ENCODE peak calls at places on chromosomes 2 and 18, in six cellular contexts. One of them, this sample, is unnamed.

GRCh38 chr2:167142554-167142953 is 254.3 kb downstream of the XIRP2 start:
- DNase-seq in activated CD4-positive, alpha-beta T cell treated with anti-CD3 and anti-CD28 coated beads for 1 hour: no peak
- DNase-seq in Kasumi-1: no peak
- DNase-seq in cardiac muscle cell: no peak
- DNase-seq in uterus: no peak
- DNase-seq in EH: no peak
- DNase-seq in this sample: no peak

GRCh38 chr2:67612576-67612981 is 215.4 kb downstream of the ETAA1 start:
- DNase-seq in activated CD4-positive, alpha-beta T cell treated with anti-CD3 and anti-CD28 coated beads for 1 hour: no peak
- DNase-seq in EH: peak
- DNase-seq in Kasumi-1: no peak
- DNase-seq in cardiac muscle cell: peak
- DNase-seq in uterus: no peak
- DNase-seq in this sample: no peak

GRCh38 chr18:13222371-13223281 is 4.1 kb downstream of the LDLRAD4 start:
- DNase-seq in uterus: peak
- DNase-seq in activated CD4-positive, alpha-beta T cell treated with anti-CD3 and anti-CD28 coated beads for 1 hour: no peak
- DNase-seq in EH: peak
- DNase-seq in Kasumi-1: no peak
- DNase-seq in cardiac muscle cell: no peak
- DNase-seq in this sample: no peak

GRCh38 chr18:62984656-62985315 is 269.4 kb downstream of the PHLPP1 start:
- DNase-seq in cardiac muscle cell: no peak
- DNase-seq in Kasumi-1: no peak
- DNase-seq in uterus: no peak
- DNase-seq in EH: no peak
- DNase-seq in activated CD4-positive, alpha-beta T cell treated with anti-CD3 and anti-CD28 coated beads for 1 hour: no peak
- DNase-seq in this sample: no peak

GRCh38 chr2:126635281-126635680 is 20.7 kb upstream of the GYPC start:
- DNase-seq in Kasumi-1: no peak
- DNase-seq in EH: peak
- DNase-seq in uterus: peak
- DNase-seq in activated CD4-positive, alpha-beta T cell treated with anti-CD3 and anti-CD28 coated beads for 1 hour: no peak
- DNase-seq in cardiac muscle cell: peak
- DNase-seq in this sample: no peak

GRCh38 chr2:236919209-236919608 is 166.5 kb upstream of the COPS8 start:
- DNase-seq in EH: peak
- DNase-seq in cardiac muscle cell: peak
- DNase-seq in uterus: no peak
- DNase-seq in activated CD4-positive, alpha-beta T cell treated with anti-CD3 and anti-CD28 coated beads for 1 hour: no peak
- DNase-seq in Kasumi-1: no peak
- DNase-seq in this sample: no peak

GRCh38 chr2:136116813-136117390 is 1.0 kb downstream of the CXCR4 start:
- DNase-seq in EH: no peak
- DNase-seq in activated CD4-positive, alpha-beta T cell treated with anti-CD3 and anti-CD28 coated beads for 1 hour: peak
- DNase-seq in Kasumi-1: no peak
- DNase-seq in uterus: no peak
- DNase-seq in cardiac muscle cell: no peak
- DNase-seq in this sample: peak

GRCh38 chr2:3535794-3536681 is 16.7 kb upstream of the ADI1 start:
- DNase-seq in activated CD4-positive, alpha-beta T cell treated with anti-CD3 and anti-CD28 coated beads for 1 hour: no peak
- DNase-seq in EH: peak
- DNase-seq in cardiac muscle cell: peak
- DNase-seq in uterus: peak
- DNase-seq in Kasumi-1: peak
- DNase-seq in this sample: peak

GRCh38 chr2:189369566-189369965 is 71.7 kb upstream of the WDR75 start:
- DNase-seq in cardiac muscle cell: peak
- DNase-seq in Kasumi-1: no peak
- DNase-seq in EH: peak
- DNase-seq in activated CD4-positive, alpha-beta T cell treated with anti-CD3 and anti-CD28 coated beads for 1 hour: no peak
- DNase-seq in uterus: no peak
- DNase-seq in this sample: no peak

GRCh38 chr2:237760506-237761502 is 37.8 kb upstream of the RBM44 start:
- DNase-seq in uterus: no peak
- DNase-seq in EH: peak
- DNase-seq in Kasumi-1: no peak
- DNase-seq in activated CD4-positive, alpha-beta T cell treated with anti-CD3 and anti-CD28 coated beads for 1 hour: no peak
- DNase-seq in cardiac muscle cell: no peak
- DNase-seq in this sample: no peak

GRCh38 chr2:159035790-159036411 is 67.5 kb downstream of the TANC1 start:
- DNase-seq in uterus: peak
- DNase-seq in activated CD4-positive, alpha-beta T cell treated with anti-CD3 and anti-CD28 coated beads for 1 hour: no peak
- DNase-seq in cardiac muscle cell: peak
- DNase-seq in EH: peak
- DNase-seq in Kasumi-1: peak
- DNase-seq in this sample: no peak

GRCh38 chr2:73640537-73640936 is 1.7 kb downstream of the NAT8 start:
- DNase-seq in uterus: no peak
- DNase-seq in Kasumi-1: no peak
- DNase-seq in cardiac muscle cell: peak
- DNase-seq in EH: peak
- DNase-seq in activated CD4-positive, alpha-beta T cell treated with anti-CD3 and anti-CD28 coated beads for 1 hour: no peak
- DNase-seq in this sample: peak

GRCh38 chr2:37829616-37830385 is 95.3 kb upstream of the RMDN2 start:
- DNase-seq in Kasumi-1: no peak
- DNase-seq in EH: peak
- DNase-seq in uterus: no peak
- DNase-seq in activated CD4-positive, alpha-beta T cell treated with anti-CD3 and anti-CD28 coated beads for 1 hour: no peak
- DNase-seq in cardiac muscle cell: no peak
- DNase-seq in this sample: no peak

GRCh38 chr2:64383016-64383588 is 70.9 kb upstream of the LGALSL start:
- DNase-seq in Kasumi-1: peak
- DNase-seq in EH: no peak
- DNase-seq in cardiac muscle cell: no peak
- DNase-seq in uterus: no peak
- DNase-seq in activated CD4-positive, alpha-beta T cell treated with anti-CD3 and anti-CD28 coated beads for 1 hour: no peak
- DNase-seq in this sample: no peak

GRCh38 chr18:10025756-10026290 is 112.0 kb downstream of the VAPA start:
- DNase-seq in cardiac muscle cell: peak
- DNase-seq in activated CD4-positive, alpha-beta T cell treated with anti-CD3 and anti-CD28 coated beads for 1 hour: no peak
- DNase-seq in uterus: peak
- DNase-seq in Kasumi-1: no peak
- DNase-seq in EH: no peak
- DNase-seq in this sample: peak

GRCh38 chr2:215619989-215620388 is 184.1 kb upstream of the FN1 start:
- DNase-seq in activated CD4-positive, alpha-beta T cell treated with anti-CD3 and anti-CD28 coated beads for 1 hour: no peak
- DNase-seq in EH: no peak
- DNase-seq in cardiac muscle cell: peak
- DNase-seq in Kasumi-1: no peak
- DNase-seq in uterus: no peak
- DNase-seq in this sample: no peak

GRCh38 chr2:231709981-231710750 is 1.8 kb downstream of the PTMA start:
- DNase-seq in Kasumi-1: no peak
- DNase-seq in EH: peak
- DNase-seq in cardiac muscle cell: peak
- DNase-seq in uterus: peak
- DNase-seq in activated CD4-positive, alpha-beta T cell treated with anti-CD3 and anti-CD28 coated beads for 1 hour: peak
- DNase-seq in this sample: peak

GRCh38 chr2:226187601-226188000 is 612.0 kb downstream of the IRS1 start:
- DNase-seq in activated CD4-positive, alpha-beta T cell treated with anti-CD3 and anti-CD28 coated beads for 1 hour: no peak
- DNase-seq in cardiac muscle cell: peak
- DNase-seq in EH: peak
- DNase-seq in Kasumi-1: no peak
- DNase-seq in uterus: peak
- DNase-seq in this sample: no peak

GRCh38 chr2:131022731-131023130 is 70.5 kb downstream of the FAM168B start:
- DNase-seq in EH: peak
- DNase-seq in cardiac muscle cell: peak
- DNase-seq in activated CD4-positive, alpha-beta T cell treated with anti-CD3 and anti-CD28 coated beads for 1 hour: no peak
- DNase-seq in uterus: no peak
- DNase-seq in Kasumi-1: no peak
- DNase-seq in this sample: peak

GRCh38 chr18:48934708-48935432 is 15.9 kb downstream of the SMAD7 start:
- DNase-seq in cardiac muscle cell: peak
- DNase-seq in EH: peak
- DNase-seq in uterus: no peak
- DNase-seq in activated CD4-positive, alpha-beta T cell treated with anti-CD3 and anti-CD28 coated beads for 1 hour: no peak
- DNase-seq in Kasumi-1: peak
- DNase-seq in this sample: peak

GRCh38 chr2:207403141-207403540 is 126.6 kb upstream of the CREB1 start:
- DNase-seq in activated CD4-positive, alpha-beta T cell treated with anti-CD3 and anti-CD28 coated beads for 1 hour: no peak
- DNase-seq in cardiac muscle cell: no peak
- DNase-seq in EH: no peak
- DNase-seq in Kasumi-1: no peak
- DNase-seq in uterus: no peak
- DNase-seq in this sample: no peak

GRCh38 chr18:76348267-76349066 is 146.6 kb downstream of the ZNF516 start:
- DNase-seq in Kasumi-1: no peak
- DNase-seq in uterus: no peak
- DNase-seq in EH: no peak
- DNase-seq in activated CD4-positive, alpha-beta T cell treated with anti-CD3 and anti-CD28 coated beads for 1 hour: no peak
- DNase-seq in cardiac muscle cell: no peak
- DNase-seq in this sample: peak

GRCh38 chr2:231010201-231010730 is 14.3 kb downstream of the SPATA3 start:
- DNase-seq in Kasumi-1: no peak
- DNase-seq in cardiac muscle cell: no peak
- DNase-seq in uterus: no peak
- DNase-seq in activated CD4-positive, alpha-beta T cell treated with anti-CD3 and anti-CD28 coated beads for 1 hour: no peak
- DNase-seq in EH: no peak
- DNase-seq in this sample: no peak